ENCODE peak calls at places on chromosomes 13 and 19, in nine cellular contexts. S is stomach; D is tibial artery; L is breast epithelium; K is right atrium auricular region; Z is OCI-LY7; W is MM.1S; M is CD4-positive, CD25-positive, alpha-beta regulatory T cell; E is neuronal stem cell. R is an unnamed sample.
A peak's percentile ranks its signal among the peaks of the same experiment; 100 is the strongest.

GRCh38 chr13:84867246-84867645 is 932.0 kb downstream of the SLITRK6 start:
- DNase-seq in S (no peak), D (no peak), L (no peak), K (no peak), Z (no peak), W (no peak), M (no peak), E (no peak), R (no peak)

GRCh38 chr19:47264629-47265028 is 8.3 kb downstream of the CCDC9 start:
- DNase-seq in S (no peak), D (no peak), L (no peak), K (no peak), Z (no peak), W (no peak), M (no peak), E (no peak), R (no peak)

GRCh38 chr19:20858218-20858617 is 64.8 kb upstream of the ZNF85 start:
- DNase-seq in S (no peak), D (no peak), L (no peak), K (no peak), Z (no peak), W (no peak), M (no peak), E (no peak), R (no peak)

GRCh38 chr19:3557461-3558248 is at the start of gene MFSD12:
- DNase-seq in S (peak; percentile 95), D (peak; percentile 97), L (peak; percentile 97), K (peak; percentile 93), Z (peak; percentile 95), W (peak; percentile 97), M (peak; percentile 97), E (peak; percentile 91), R (peak; percentile 91)

GRCh38 chr19:12802267-12803106 is 618 bp downstream of the THSD8 start:
- DNase-seq in S (no peak), D (peak; percentile 66), L (no peak), K (no peak), Z (no peak), W (no peak), M (no peak), E (no peak), R (no peak)

GRCh38 chr13:60329221-60329983 is 67.6 kb upstream of the TDRD3 start:
- DNase-seq in S (peak; percentile 34), D (no peak), L (no peak), K (no peak), Z (peak; percentile 27), W (peak; percentile 16), M (no peak), E (peak; percentile 38), R (peak; percentile 83)

GRCh38 chr19:31499826-31500539 is 150.7 kb upstream of the TSHZ3 start:
- DNase-seq in S (no peak), D (no peak), L (no peak), K (peak; percentile 52), Z (no peak), W (no peak), M (no peak), E (no peak), R (no peak)

GRCh38 chr13:105991622-105992254 is 543.7 kb downstream of the EFNB2 start:
- DNase-seq in S (peak; percentile 61), D (no peak), L (no peak), K (no peak), Z (no peak), W (no peak), M (no peak), E (no peak), R (peak; percentile 43)

GRCh38 chr13:38386421-38386820 is 36.8 kb downstream of the UFM1 start:
- DNase-seq in S (no peak), D (no peak), L (no peak), K (no peak), Z (no peak), W (no peak), M (no peak), E (no peak), R (no peak)

GRCh38 chr13:79445968-79446645 is 34.8 kb upstream of the NDFIP2 start:
- DNase-seq in S (no peak), D (no peak), L (no peak), K (no peak), Z (no peak), W (no peak), M (peak; percentile 12), E (no peak), R (no peak)

GRCh38 chr19:39212377-39212742 is 8.3 kb upstream of the SYCN start:
- DNase-seq in S (peak; percentile 59), D (no peak), L (no peak), K (no peak), Z (peak; percentile 62), W (peak; percentile 18), M (peak; percentile 63), E (no peak), R (peak; percentile 67)

GRCh38 chr13:110211046-110211445 is 95.9 kb downstream of the COL4A1 start:
- DNase-seq in S (no peak), D (no peak), L (no peak), K (no peak), Z (no peak), W (no peak), M (no peak), E (no peak), R (no peak)

GRCh38 chr13:100428966-100429365 is 159.6 kb downstream of the GGACT start:
- DNase-seq in S (no peak), D (no peak), L (no peak), K (no peak), Z (no peak), W (no peak), M (no peak), E (no peak), R (no peak)

GRCh38 chr19:57078802-57079201 is 41.0 kb upstream of the USP29 start:
- DNase-seq in S (no peak), D (no peak), L (no peak), K (no peak), Z (no peak), W (no peak), M (no peak), E (no peak), R (no peak)

GRCh38 chr19:57075801-57076492 is 43.8 kb upstream of the USP29 start:
- DNase-seq in S (no peak), D (no peak), L (no peak), K (no peak), Z (no peak), W (no peak), M (no peak), E (no peak), R (no peak)

GRCh38 chr19:57071414-57071813 is 48.4 kb upstream of the USP29 start:
- DNase-seq in S (no peak), D (no peak), L (no peak), K (no peak), Z (no peak), W (no peak), M (no peak), E (no peak), R (no peak)

DNA sequence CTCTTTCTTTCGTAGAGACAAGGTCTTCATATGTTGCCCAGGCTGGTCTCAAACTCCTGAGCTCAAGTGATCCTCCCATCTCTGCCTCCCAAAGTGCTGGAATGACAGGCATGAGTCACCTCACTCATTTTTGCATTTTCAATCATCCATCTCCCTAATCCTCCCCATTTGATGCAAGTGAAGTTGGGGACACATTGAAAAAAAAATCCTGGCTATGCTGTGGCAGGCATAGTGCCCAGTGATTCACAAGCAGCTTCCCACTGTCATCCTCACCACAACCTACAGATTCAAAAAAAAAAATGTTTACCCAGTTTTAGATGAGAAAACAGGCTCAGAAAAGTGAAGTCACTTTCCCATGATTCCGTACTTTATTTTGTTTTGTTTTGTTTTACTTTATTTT is 44.7 kb upstream of the USP29 start:
- DNase-seq in S (no peak), D (no peak), L (no peak), K (no peak), Z (no peak), W (no peak), M (no peak), E (no peak), R (no peak)
- H3K9me3 ChIP-seq in S (peaks cover 3% of the 10 kb centered on the region), D (peaks cover 7% of the 10 kb centered on the region), L (peaks cover 10% of the 10 kb centered on the region), K (no peaks in the 10 kb centered on the region), Z (no peaks in the 10 kb centered on the region), W (no peaks in the 10 kb centered on the region), M (peaks cover 54% of the 10 kb centered on the region), E (peaks cover 3% of the 10 kb centered on the region), R (peaks cover 6% of the 10 kb centered on the region)

GRCh38 chr19:35403116-35403760 is 32.4 kb downstream of the GPR42 start:
- DNase-seq in S (no peak), D (no peak), L (no peak), K (no peak), Z (no peak), W (no peak), M (no peak), E (no peak), R (no peak)
- H3K36me3 ChIP-seq in S (no peaks in the 10 kb centered on the region), D (no peaks in the 10 kb centered on the region), L (no peaks in the 10 kb centered on the region), K (no peaks in the 10 kb centered on the region), Z (no peaks in the 10 kb centered on the region), W (no peaks in the 10 kb centered on the region), M (no peaks in the 10 kb centered on the region), E (no peaks in the 10 kb centered on the region), R (no peaks in the 10 kb centered on the region)

GRCh38 chr19:55902080-55902751 is 29.9 kb downstream of the NLRP13 start:
- DNase-seq in S (no peak), D (no peak), L (no peak), K (no peak), Z (no peak), W (no peak), M (no peak), E (no peak), R (no peak)

GRCh38 chr19:55912916-55913315 is 19.2 kb downstream of the NLRP13 start:
- DNase-seq in S (no peak), D (no peak), L (no peak), K (no peak), Z (no peak), W (no peak), M (no peak), E (no peak), R (no peak)

GRCh38 chr19:55909801-55910200 is 22.3 kb downstream of the NLRP13 start:
- DNase-seq in S (no peak), D (no peak), L (no peak), K (no peak), Z (no peak), W (no peak), M (no peak), E (no peak), R (no peak)

GRCh38 chr19:55907746-55908145 is 24.4 kb downstream of the NLRP13 start:
- DNase-seq in S (no peak), D (no peak), L (no peak), K (no peak), Z (no peak), W (no peak), M (no peak), E (no peak), R (no peak)

DNA sequence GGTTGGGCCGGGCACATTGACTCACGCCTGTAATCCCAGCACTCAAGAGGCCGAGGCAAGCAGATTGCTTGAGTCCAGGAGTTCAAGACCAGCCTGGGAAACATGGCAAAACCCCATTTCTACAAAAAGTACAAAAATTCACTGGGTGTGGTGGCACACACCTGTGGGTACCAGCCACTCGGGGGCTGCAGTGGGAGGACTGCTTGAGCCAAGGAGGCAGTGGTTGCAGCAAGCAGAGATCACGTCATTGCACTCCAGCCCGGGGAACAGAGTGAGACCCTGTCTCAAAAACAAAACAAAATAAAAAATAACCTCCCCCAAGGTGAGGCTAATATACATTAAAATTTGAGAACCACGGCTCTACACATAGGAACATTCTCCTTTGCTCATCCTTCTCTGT is 24.9 kb downstream of the NLRP13 start:
- DNase-seq in S (no peak), D (no peak), L (no peak), K (no peak), Z (no peak), W (no peak), M (no peak), E (no peak), R (no peak)
- H3K9me3 ChIP-seq in S (peaks cover 18% of the 10 kb centered on the region), D (peaks cover 7% of the 10 kb centered on the region), L (peaks cover 3% of the 10 kb centered on the region), K (no peaks in the 10 kb centered on the region), Z (no peaks in the 10 kb centered on the region), W (no peaks in the 10 kb centered on the region), M (no peaks in the 10 kb centered on the region), E (no peaks in the 10 kb centered on the region), R (no peaks in the 10 kb centered on the region)

GRCh38 chr13:24495151-24495729 is 17.3 kb downstream of the PARP4 start:
- DNase-seq in S (no peak), D (no peak), L (no peak), K (no peak), Z (no peak), W (no peak), M (no peak), E (no peak), R (peak; percentile 13)
- H3K36me3 ChIP-seq in S (peaks cover 99% of the 10 kb centered on the region), D (peaks cover 82% of the 10 kb centered on the region), L (peaks cover 15% of the 10 kb centered on the region), K (peaks cover 63% of the 10 kb centered on the region), Z (peaks cover 78% of the 10 kb centered on the region), W (no peaks in the 10 kb centered on the region), M (peaks cover 85% of the 10 kb centered on the region), E (peaks cover 88% of the 10 kb centered on the region), R (peaks cover 3% of the 10 kb centered on the region)

R was measured in Caco-2.